ENCODE peak calls at places on chromosomes 6 and 20, in four cellular contexts. J is K562, V is HepG2, S is GM12878. D is an unnamed sample.

GRCh38 chr6:158697798-158698197 is 47.9 kb downstream of the SYTL3 start:
- DNase-seq in J (no peak), V (no peak), S (no peak), D (no peak)

GRCh38 chr6:109024368-109024767 is 70.3 kb downstream of the SESN1 start:
- DNase-seq in J (no peak), V (no peak), S (no peak), D (no peak)

GRCh38 chr6:42071881-42072583 is 21.7 kb downstream of the TAF8 start:
- DNase-seq in J (no peak), V (no peak), S (no peak), D (no peak)

GRCh38 chr20:12069181-12069580 is 151.5 kb downstream of the BTBD3 start:
- DNase-seq in J (no peak), V (no peak), S (no peak), D (no peak)

GRCh38 chr20:23683807-23684206 is 5.0 kb downstream of the CST4 start:
- DNase-seq in J (no peak), V (no peak), S (no peak), D (no peak)

GRCh38 chr6:37393530-37393929 is 39.5 kb upstream of the CMTR1 start:
- DNase-seq in J (no peak), V (no peak), S (no peak), D (no peak)

GRCh38 chr6:121305957-121306607 is 28.2 kb downstream of the TBC1D32 start:
- DNase-seq in J (peak; percentile 16), V (peak; percentile 59), S (no peak), D (peak; percentile 38)

GRCh38 chr20:50036703-50037102 is 53.9 kb downstream of the SNAI1 start:
- DNase-seq in J (no peak), V (no peak), S (no peak), D (no peak)

GRCh38 chr6:166417285-166417691 is 34.5 kb upstream of the MPC1 start:
- DNase-seq in J (no peak), V (no peak), S (no peak), D (no peak)

GRCh38 chr6:143301204-143301603 is 149.3 kb downstream of the ADAT2 start:
- DNase-seq in J (no peak), V (no peak), S (no peak), D (no peak)

GRCh38 chr6:47168176-47168575 is 126.0 kb upstream of the ADGRF1 start:
- DNase-seq in J (no peak), V (peak; percentile 52), S (no peak), D (peak; percentile 65)

GRCh38 chr6:154792761-154793160 is 59.5 kb downstream of the SCAF8 start:
- DNase-seq in J (no peak), V (no peak), S (no peak), D (no peak)

GRCh38 chr6:139173172-139173571 is 38.3 kb downstream of the HECA start:
- DNase-seq in J (no peak), V (no peak), S (no peak), D (no peak)

GRCh38 chr20:58923117-58923712 is 57.8 kb upstream of the NELFCD start:
- DNase-seq in J (no peak), V (no peak), S (no peak), D (no peak)

GRCh38 chr6:77334093-77334492 is 129.2 kb downstream of the HTR1B start:
- DNase-seq in J (no peak), V (no peak), S (no peak), D (no peak)

GRCh38 chr6:136812174-136812573 is 10.2 kb upstream of the PEX7 start:
- DNase-seq in J (no peak), V (no peak), S (no peak), D (no peak)

GRCh38 chr6:139820191-139820590 is 445.7 kb upstream of the CITED2 start:
- DNase-seq in J (no peak), V (no peak), S (no peak), D (no peak)

GRCh38 chr6:54267798-54268197 is 40.4 kb upstream of the TINAG start:
- DNase-seq in J (peak; percentile 7), V (peak; percentile 67), S (no peak), D (peak; percentile 43)

GRCh38 chr6:41801380-41801779 is 13.9 kb downstream of the TOMM6 start:
- DNase-seq in J (no peak), V (no peak), S (no peak), D (no peak)

GRCh38 chr20:18059603-18060002 is 1.9 kb upstream of the OVOL2 start:
- DNase-seq in J (no peak), V (no peak), S (no peak), D (no peak)

DNA sequence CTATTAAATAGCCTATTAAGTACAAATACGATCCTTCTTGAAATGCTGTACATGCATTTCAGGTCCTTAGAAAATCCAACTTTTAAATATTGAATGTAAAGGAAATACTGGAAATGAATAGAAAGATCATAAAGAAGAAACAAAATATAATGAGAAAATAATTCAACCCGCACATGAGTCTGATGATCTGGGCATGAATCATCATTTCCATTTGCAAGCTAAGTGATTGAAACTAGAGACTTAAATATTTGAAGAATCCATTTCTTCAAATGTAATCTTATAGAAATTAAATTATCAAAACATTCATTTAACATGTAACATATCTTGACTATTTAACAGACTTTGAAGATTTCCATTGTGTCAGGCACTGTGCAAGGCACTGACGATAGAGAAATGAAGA is 977.0 kb downstream of the TFAP2A start:
- DNase-seq in J (no peak), V (no peak), S (no peak), D (no peak)
- TF ChIP-seq FOXM1 in J (no peak), V (no peak), S (no peak), D (no peak)

GRCh38 chr6:104623052-104623690 is 236.5 kb downstream of the HACE1 start:
- DNase-seq in J (no peak), V (no peak), S (no peak), D (peak; percentile 39)
- TF ChIP-seq TARDBP in J (no peak), V (no peak), S (no peak), D (no peak)

GRCh38 chr6:43389713-43390265 is 20.3 kb upstream of the ZNF318 start:
- DNase-seq in J (no peak), V (no peak), S (no peak), D (no peak)

GRCh38 chr6:43394982-43395381 is 25.5 kb upstream of the ZNF318 start:
- DNase-seq in J (no peak), V (no peak), S (no peak), D (no peak)

GRCh38 chr6:43393597-43393996 is 24.1 kb upstream of the ZNF318 start:
- DNase-seq in J (no peak), V (no peak), S (no peak), D (no peak)

GRCh38 chr6:43395822-43396221 is 26.4 kb upstream of the ZNF318 start:
- DNase-seq in J (no peak), V (no peak), S (no peak), D (no peak)

DNA sequence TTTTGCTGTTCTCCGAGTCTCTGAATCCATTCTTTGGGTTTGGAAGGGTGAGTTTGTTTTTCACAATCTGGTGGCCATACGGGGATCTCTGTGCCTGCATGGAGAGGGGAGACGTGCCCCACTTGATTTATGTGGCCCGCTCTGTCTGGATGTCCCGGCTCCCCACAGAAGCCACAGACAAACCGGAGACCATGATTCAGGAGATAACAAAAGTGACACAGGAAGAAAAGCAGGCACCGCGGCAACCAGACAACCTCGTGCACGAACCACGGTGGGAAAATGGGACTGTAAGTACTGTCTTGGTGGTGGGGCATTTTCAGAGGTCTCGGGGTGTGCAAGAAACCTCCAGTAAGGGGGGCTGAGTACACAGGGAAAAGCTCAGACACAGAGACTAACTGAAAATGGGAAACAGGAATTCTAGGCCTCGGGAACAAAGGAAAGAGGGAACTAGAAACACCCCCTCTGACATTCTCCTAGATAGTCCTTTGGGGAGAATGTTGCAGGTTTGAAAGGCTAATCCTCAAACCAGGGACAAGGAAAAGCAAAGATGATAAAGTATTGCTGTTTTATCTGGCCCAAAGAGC is 22.1 kb upstream of the ZNF318 start:
- DNase-seq in J (no peak), V (no peak), S (no peak), D (no peak)
- TF ChIP-seq FOXK2 in J (peak; percentile 15), V (no peak), S (no peak), D (no peak)

DNA sequence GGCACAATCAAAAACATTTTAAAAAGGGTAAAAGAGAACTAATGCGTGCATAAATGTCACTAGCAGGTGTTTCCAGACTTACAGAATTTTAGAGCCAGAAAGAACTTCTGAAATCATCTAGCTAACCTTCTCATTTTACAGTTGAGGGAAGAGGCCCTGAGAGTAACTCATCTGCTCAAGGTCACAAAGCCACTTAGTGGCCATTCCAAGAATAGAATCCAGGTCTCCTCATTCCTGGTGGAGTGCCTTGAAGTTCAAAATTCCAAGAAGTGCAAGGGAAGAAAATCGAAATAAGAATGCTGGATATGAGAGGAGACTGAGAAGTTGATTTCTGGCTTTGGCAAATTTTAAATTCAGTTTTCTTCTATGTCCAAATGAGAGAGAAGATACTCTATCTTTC is 3.2 kb upstream of the KIAA0408 start:
- DNase-seq in J (no peak), V (no peak), S (no peak), D (peak; percentile 13)
- TF ChIP-seq FOXM1 in J (no peak), V (no peak), S (no peak), D (no peak)

GRCh38 chr6:31538805-31539400 is 2.9 kb downstream of the DDX39B start:
- DNase-seq in J (peak; percentile 11), V (no peak), S (no peak), D (no peak)
- TF ChIP-seq TARDBP in J (no peak), V (no peak), S (no peak), D (no peak)

GRCh38 chr6:146917182-146917581 is 287.0 kb upstream of the STXBP5 start:
- DNase-seq in J (no peak), V (no peak), S (no peak), D (no peak)

GRCh38 chr6:146915671-146916127 is 288.5 kb upstream of the STXBP5 start:
- DNase-seq in J (no peak), V (no peak), S (no peak), D (no peak)

GRCh38 chr6:146914563-146915483 is 289.4 kb upstream of the STXBP5 start:
- DNase-seq in J (peak; percentile 66), V (no peak), S (no peak), D (no peak)

GRCh38 chr6:146917979-146918378 is 286.2 kb upstream of the STXBP5 start:
- DNase-seq in J (no peak), V (no peak), S (no peak), D (no peak)

DNA sequence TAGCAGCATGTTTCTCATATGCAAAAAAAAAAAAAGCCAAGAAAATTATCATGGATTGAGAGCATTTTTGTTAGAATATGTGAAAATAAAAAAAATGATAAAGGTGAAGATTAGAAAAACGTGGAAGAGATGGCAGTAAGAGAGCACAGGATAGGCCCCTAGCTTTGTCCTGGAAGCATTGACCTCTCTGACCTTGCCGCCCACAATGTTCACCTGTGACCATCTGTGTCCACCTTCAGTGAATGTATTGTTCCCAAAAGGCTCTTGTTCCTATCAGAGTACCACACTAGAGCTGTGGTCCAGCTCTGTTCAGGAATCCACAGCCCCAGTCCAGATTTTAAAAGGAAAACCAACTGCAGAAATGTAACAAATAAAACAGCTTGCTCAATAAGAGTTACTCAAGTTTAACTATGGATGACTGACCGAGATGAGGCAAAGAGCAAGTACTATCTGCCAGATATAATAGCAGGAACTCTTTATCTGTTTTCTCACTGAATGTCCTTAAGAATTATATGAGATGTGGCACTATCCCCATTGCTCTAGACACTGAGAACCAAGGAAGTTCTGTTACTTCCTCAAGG is 287.7 kb upstream of the STXBP5 start:
- DNase-seq in J (no peak), V (no peak), S (no peak), D (no peak)
- TF ChIP-seq FOXK2 in J (no peak), V (no peak), S (no peak), D (no peak)